ENCODE peak calls at places on chromosomes 1 and 21, in four cellular contexts. A, X, I and Z are unnamed samples.

GRCh38 chr1:119371800-119372199 is 3.2 kb downstream of the HAO2 start:
- DNase-seq in A (no peak), X (no peak), I (no peak), Z (no peak)

GRCh38 chr1:209354840-209355165 is 228.7 kb upstream of the CAMK1G start:
- DNase-seq in A (no peak), X (no peak), I (no peak), Z (no peak)

GRCh38 chr1:43265431-43265830 is 4.4 kb upstream of the TMEM125 start:
- DNase-seq in A (no peak), X (no peak), I (no peak), Z (no peak)

GRCh38 chr1:30697977-30698376 is 25.4 kb downstream of the MATN1 start:
- DNase-seq in A (peak), X (no peak), I (no peak), Z (no peak)

GRCh38 chr21:45257673-45258341 is 29.9 kb downstream of the POFUT2 start:
- DNase-seq in A (no peak), X (peak), I (no peak), Z (no peak)

GRCh38 chr1:29743264-29743663 is 506.9 kb downstream of the PTPRU start:
- DNase-seq in A (no peak), X (no peak), I (no peak), Z (no peak)

GRCh38 chr1:100882622-100883186 is 11.9 kb downstream of the EXTL2 start:
- DNase-seq in A (no peak), X (no peak), I (no peak), Z (no peak)

GRCh38 chr21:41509206-41509496 is 1.2 kb upstream of the TMPRSS2 start:
- DNase-seq in A (no peak), X (no peak), I (no peak), Z (no peak)

GRCh38 chr1:88976235-88976634 is 16.2 kb downstream of the KYAT3 start:
- DNase-seq in A (no peak), X (no peak), I (no peak), Z (no peak)

GRCh38 chr1:185112343-185112742 is 44.4 kb downstream of the TRMT1L start:
- DNase-seq in A (no peak), X (no peak), I (no peak), Z (no peak)

GRCh38 chr1:67214420-67215174 is 48.3 kb downstream of the IL23R start:
- DNase-seq in A (peak), X (no peak), I (no peak), Z (no peak)

GRCh38 chr1:109300650-109301151 is 6.1 kb downstream of the MYBPHL start:
- DNase-seq in A (no peak), X (no peak), I (no peak), Z (no peak)
- H4K91ac ChIP-seq in A (peak), X (no peak), I (no peak), Z (no peak)

GRCh38 chr1:156721131-156721924 is 6.9 kb upstream of the METTL25B start:
- DNase-seq in A (no peak), X (no peak), I (no peak), Z (no peak)
- H4K91ac ChIP-seq in A (no peak), X (no peak), I (no peak), Z (no peak)

DNA sequence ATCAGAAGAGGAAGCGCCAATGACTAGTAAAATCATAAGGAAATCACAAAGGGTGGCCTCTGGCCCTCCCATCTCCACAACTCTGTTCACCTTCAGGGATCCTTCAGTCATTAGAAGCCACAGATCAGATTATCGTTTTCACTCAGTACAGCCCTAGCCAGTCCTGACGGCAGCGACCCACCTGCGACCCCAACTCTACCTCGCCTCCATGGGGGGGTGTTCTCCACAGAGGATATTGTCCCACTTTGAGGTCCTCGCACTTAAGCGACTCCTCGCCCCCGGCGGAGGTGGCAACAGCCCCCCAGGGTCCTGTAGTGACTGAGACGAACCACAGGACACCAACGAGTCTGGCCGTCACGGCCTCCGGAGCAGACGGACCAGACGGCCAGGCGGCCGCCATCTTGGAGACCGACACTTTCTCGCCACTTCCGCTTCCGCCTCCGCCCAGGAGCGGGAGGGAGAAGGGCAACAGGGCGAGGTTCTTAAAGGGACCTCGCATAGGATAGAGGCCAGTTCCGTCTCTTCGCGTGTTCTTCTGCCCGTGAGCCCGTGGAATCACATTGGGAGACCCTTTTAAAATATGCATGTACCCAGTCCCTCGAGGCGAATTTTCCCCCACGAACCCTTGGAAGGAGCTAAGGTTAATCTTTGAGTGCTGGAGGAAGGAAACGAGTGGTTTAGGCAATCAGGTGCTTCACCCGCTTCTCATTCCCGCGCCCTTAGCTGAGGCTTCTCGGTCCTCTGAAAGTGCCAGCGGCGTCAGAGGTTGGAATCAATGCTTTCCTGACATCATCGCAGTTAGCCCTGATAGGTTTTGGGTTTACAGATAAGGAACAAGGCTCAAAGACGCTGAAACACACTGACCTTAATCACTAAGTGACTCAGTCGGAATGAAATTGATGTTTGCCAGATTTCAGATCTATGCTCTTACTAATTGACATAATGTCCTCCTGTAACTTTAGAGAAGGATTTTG is at the start of gene TM2D1:
- DNase-seq in A (peak), X (peak), I (peak), Z (peak)
- H4K91ac ChIP-seq in A (peak), X (no peak), I (peak), Z (no peak)

DNA sequence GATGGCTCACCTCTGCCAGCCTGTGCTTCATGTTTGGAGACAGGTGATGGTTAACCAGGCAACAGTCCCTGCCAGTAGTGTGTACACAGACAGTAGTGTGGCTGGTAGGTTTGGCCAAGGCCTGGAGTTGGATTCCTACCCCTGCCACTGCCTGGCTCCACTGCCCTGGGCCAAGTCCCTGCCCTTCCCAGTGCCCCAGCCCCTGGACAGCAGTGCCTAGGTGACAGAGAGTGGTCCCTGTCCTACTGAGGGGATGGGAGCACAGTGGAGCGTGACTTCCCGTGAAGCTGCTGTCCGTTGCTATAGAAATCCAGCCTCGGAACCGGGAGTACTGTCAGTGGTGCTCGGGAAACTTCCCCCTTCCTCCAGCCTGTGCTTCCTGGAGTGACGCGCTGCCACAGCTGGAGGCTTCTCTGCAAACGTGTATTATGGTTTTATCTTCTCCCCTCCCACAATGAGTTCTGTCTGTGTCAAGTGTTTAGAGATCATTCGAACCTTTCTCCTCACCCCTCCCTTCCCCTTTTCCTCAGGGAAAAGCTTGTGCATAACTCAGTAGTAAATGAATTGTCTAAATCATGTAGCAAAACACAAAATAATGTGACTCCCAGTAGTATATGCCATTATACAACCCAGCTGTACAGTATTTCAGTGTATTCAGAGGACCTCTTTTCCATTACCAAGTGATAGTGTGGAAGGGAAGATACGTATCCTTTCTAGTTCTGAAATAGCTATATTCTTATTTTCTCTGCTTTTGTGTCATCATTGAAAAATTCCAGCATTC is 73.4 kb downstream of the GALNT2 start:
- DNase-seq in A (peak), X (no peak), I (no peak), Z (no peak)
- H4K91ac ChIP-seq in A (peak), X (no peak), I (no peak), Z (no peak)

GRCh38 chr1:102586022-102586421 is 522.3 kb downstream of the COL11A1 start:
- DNase-seq in A (no peak), X (no peak), I (no peak), Z (no peak)
- H4K91ac ChIP-seq in A (no peak), X (no peak), I (no peak), Z (no peak)

DNA sequence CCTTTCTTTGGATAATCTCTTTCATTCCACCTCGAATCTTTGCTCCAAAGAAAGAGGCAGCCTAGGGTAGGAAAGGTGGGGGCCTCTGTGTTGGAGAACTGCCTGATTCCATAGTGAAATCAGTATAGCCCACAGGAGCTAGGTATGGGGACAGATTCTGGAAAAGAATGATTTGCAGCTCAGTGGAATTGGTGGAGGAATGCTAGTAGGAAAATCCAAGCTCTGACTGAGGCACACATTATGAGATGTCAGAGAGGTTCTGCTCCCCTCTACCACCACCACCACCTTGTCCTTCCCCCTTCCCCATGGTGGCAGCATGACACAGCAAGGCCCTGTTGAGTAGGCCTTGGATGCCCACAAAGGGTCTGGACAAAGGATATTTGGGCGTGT is 810 bp downstream of the MLLT11 start:
- DNase-seq in A (peak), X (no peak), I (no peak), Z (no peak)
- H4K91ac ChIP-seq in A (peak), X (no peak), I (no peak), Z (no peak)

GRCh38 chr21:35575280-35575915 is 484.9 kb downstream of the SETD4 start:
- DNase-seq in A (peak), X (no peak), I (no peak), Z (no peak)
- H4K91ac ChIP-seq in A (peak), X (no peak), I (no peak), Z (no peak)

GRCh38 chr1:222420621-222421020 is 127.3 kb downstream of the HHIPL2 start:
- DNase-seq in A (no peak), X (no peak), I (no peak), Z (no peak)

GRCh38 chr1:222413436-222413835 is 134.5 kb downstream of the HHIPL2 start:
- DNase-seq in A (peak), X (no peak), I (no peak), Z (no peak)

GRCh38 chr1:222416001-222416791 is 131.7 kb downstream of the HHIPL2 start:
- DNase-seq in A (peak), X (no peak), I (no peak), Z (no peak)

GRCh38 chr1:222417264-222417663 is 130.6 kb downstream of the HHIPL2 start:
- DNase-seq in A (no peak), X (no peak), I (no peak), Z (no peak)

DNA sequence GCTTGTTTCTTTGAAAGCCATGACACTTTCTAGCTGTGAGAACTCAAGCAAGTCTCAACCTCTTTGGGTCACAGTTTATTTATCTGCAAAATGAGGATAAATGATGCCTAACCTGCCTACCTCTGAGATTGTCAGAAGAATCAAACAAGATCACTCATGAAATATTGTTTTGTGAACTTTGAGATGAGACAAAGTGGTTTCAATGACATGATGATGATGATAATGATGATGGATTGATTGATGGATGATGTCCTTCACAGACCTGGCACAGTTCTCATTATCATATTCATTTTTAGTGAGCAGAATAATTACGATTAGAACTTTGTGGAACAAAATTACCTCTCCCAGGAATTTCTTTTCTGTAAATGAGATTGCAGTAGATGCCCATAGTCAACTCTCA is 129.2 kb downstream of the HHIPL2 start:
- DNase-seq in A (no peak), X (no peak), I (no peak), Z (no peak)
- H4K91ac ChIP-seq in A (no peak), X (no peak), I (no peak), Z (no peak)